ENCODE peak calls at places on chromosomes 13 and 19, in seven cellular contexts. K is astrocyte of the cerebellum; T is B cell; J is thoracic aorta; R is cardiac muscle cell; S is CD4-positive, alpha-beta T cell; H is HL-60. V is an unnamed sample.

GRCh38 chr19:1354496-1355257 is 29.0 kb upstream of the NDUFS7 start:
- DNase-seq in K (peak), T (peak), J (peak), R (peak), S (peak), H (peak), V (peak)

GRCh38 chr13:78420814-78421213 is 182.5 kb downstream of the POU4F1 start:
- DNase-seq in K (no peak), T (no peak), J (no peak), R (no peak), S (no peak), H (no peak), V (peak)

GRCh38 chr13:92573467-92574057 is 653.0 kb upstream of the GPC6 start:
- DNase-seq in K (peak), T (no peak), J (no peak), R (peak), S (no peak), H (peak), V (peak)

GRCh38 chr13:84606616-84607015 is 724.3 kb upstream of the SLITRK1 start:
- DNase-seq in K (no peak), T (no peak), J (no peak), R (no peak), S (no peak), H (no peak), V (no peak)

GRCh38 chr19:51121257-51121656 is 3.4 kb upstream of the SIGLEC9 start:
- DNase-seq in K (no peak), T (no peak), J (no peak), R (no peak), S (no peak), H (peak), V (no peak)

GRCh38 chr19:14566712-14567077 is 5.2 kb downstream of the NDUFB7 start:
- DNase-seq in K (no peak), T (no peak), J (no peak), R (no peak), S (no peak), H (no peak), V (no peak)

GRCh38 chr19:37931941-37932655 is 25.1 kb downstream of the SIPA1L3 start:
- DNase-seq in K (peak), T (peak), J (peak), R (peak), S (no peak), H (peak), V (no peak)

GRCh38 chr19:57886046-57886445 is 2.8 kb downstream of the ZNF814 start:
- DNase-seq in K (no peak), T (no peak), J (no peak), R (peak), S (no peak), H (no peak), V (no peak)

GRCh38 chr19:58569191-58569942 is 3.8 kb downstream of the MZF1 start:
- DNase-seq in K (no peak), T (no peak), J (no peak), R (no peak), S (no peak), H (no peak), V (no peak)

GRCh38 chr19:58575183-58576041 is 2.3 kb upstream of the MZF1 start:
- DNase-seq in K (peak), T (peak), J (peak), R (peak), S (peak), H (peak), V (peak)

GRCh38 chr19:13639342-13639929 is 124.9 kb upstream of the MRI1 start:
- DNase-seq in K (no peak), T (no peak), J (no peak), R (no peak), S (no peak), H (no peak), V (no peak)

GRCh38 chr19:48964205-48965032 is 690 bp upstream of the FTL start:
- DNase-seq in K (no peak), T (no peak), J (no peak), R (peak), S (no peak), H (peak), V (no peak)

GRCh38 chr19:33297401-33298145 is 4.8 kb downstream of the CEBPA start:
- DNase-seq in K (no peak), T (no peak), J (no peak), R (no peak), S (no peak), H (peak), V (no peak)

GRCh38 chr13:23842406-23842805 is 46.8 kb downstream of the MIPEP start:
- DNase-seq in K (no peak), T (no peak), J (no peak), R (peak), S (no peak), H (no peak), V (no peak)

GRCh38 chr13:82654851-82655517 is 1227.3 kb downstream of the SLITRK1 start:
- DNase-seq in K (peak), T (no peak), J (peak), R (no peak), S (no peak), H (no peak), V (no peak)

GRCh38 chr13:25037057-25037813 is 58.7 kb upstream of the PABPC3 start:
- DNase-seq in K (peak), T (peak), J (no peak), R (peak), S (no peak), H (peak), V (peak)

GRCh38 chr19:35958660-35959039 is 22.5 kb downstream of the LRFN3 start:
- DNase-seq in K (no peak), T (no peak), J (no peak), R (no peak), S (no peak), H (no peak), V (no peak)

GRCh38 chr19:843836-844299 is 3.1 kb downstream of the PRTN3 start:
- DNase-seq in K (no peak), T (no peak), J (no peak), R (no peak), S (no peak), H (peak), V (no peak)

GRCh38 chr19:13463296-13463695 is 43.0 kb downstream of the CACNA1A start:
- DNase-seq in K (no peak), T (no peak), J (no peak), R (peak), S (no peak), H (peak), V (peak)

GRCh38 chr13:44347905-44348304 is 25.7 kb upstream of the SERP2 start:
- DNase-seq in K (no peak), T (no peak), J (no peak), R (peak), S (no peak), H (no peak), V (no peak)

GRCh38 chr19:58356236-58356970 is 3.1 kb upstream of the A1BG start:
- DNase-seq in K (no peak), T (peak), J (no peak), R (no peak), S (peak), H (no peak), V (peak)

GRCh38 chr19:31416548-31416947 is 67.3 kb upstream of the TSHZ3 start:
- DNase-seq in K (no peak), T (no peak), J (no peak), R (no peak), S (no peak), H (no peak), V (no peak)

GRCh38 chr19:48819366-48819816 is 8.6 kb upstream of the BCAT2 start:
- DNase-seq in K (no peak), T (no peak), J (peak), R (no peak), S (no peak), H (no peak), V (no peak)

GRCh38 chr19:38788478-38789243 is at the start of gene LGALS7B:
- DNase-seq in K (no peak), T (no peak), J (no peak), R (no peak), S (no peak), H (no peak), V (no peak)

GRCh38 chr19:12891553-12892021 is 627 bp downstream of the GCDH start:
- DNase-seq in K (no peak), T (no peak), J (no peak), R (no peak), S (no peak), H (no peak), V (no peak)

GRCh38 chr13:79781829-79782540 is 301.0 kb downstream of the NDFIP2 start:
- DNase-seq in K (no peak), T (no peak), J (no peak), R (no peak), S (no peak), H (no peak), V (no peak)

GRCh38 chr13:27125357-27126282 is 46.0 kb downstream of the USP12 start:
- DNase-seq in K (no peak), T (no peak), J (no peak), R (peak), S (no peak), H (no peak), V (no peak)

GRCh38 chr19:10095948-10096614 is 6.4 kb downstream of the ANGPTL6 start:
- DNase-seq in K (peak), T (peak), J (no peak), R (peak), S (peak), H (peak), V (peak)

GRCh38 chr19:33239223-33239975 is 13.7 kb upstream of the SLC7A10 start:
- DNase-seq in K (no peak), T (no peak), J (no peak), R (no peak), S (no peak), H (no peak), V (no peak)

GRCh38 chr19:6739884-6740588 is 556 bp downstream of the TRIP10 start:
- DNase-seq in K (no peak), T (peak), J (no peak), R (peak), S (no peak), H (no peak), V (peak)

GRCh38 chr13:98459171-98459681 is 117.7 kb downstream of the STK24 start:
- DNase-seq in K (no peak), T (no peak), J (no peak), R (no peak), S (no peak), H (no peak), V (no peak)

GRCh38 chr19:3409346-3410064 is 43.1 kb downstream of the NFIC start:
- DNase-seq in K (no peak), T (no peak), J (no peak), R (peak), S (no peak), H (no peak), V (no peak)
- TF ChIP-seq CTCF in K (no peak), T (no peak), J (no peak), R (no peak), S (no peak), H (no peak), V (no peak)

GRCh38 chr13:31174018-31174417 is 12.3 kb upstream of the HSPH1 start:
- DNase-seq in K (peak), T (no peak), J (no peak), R (no peak), S (no peak), H (no peak), V (no peak)
- TF ChIP-seq CTCF in K (peak), T (no peak), J (no peak), R (peak), S (no peak), H (no peak), V (no peak)

DNA sequence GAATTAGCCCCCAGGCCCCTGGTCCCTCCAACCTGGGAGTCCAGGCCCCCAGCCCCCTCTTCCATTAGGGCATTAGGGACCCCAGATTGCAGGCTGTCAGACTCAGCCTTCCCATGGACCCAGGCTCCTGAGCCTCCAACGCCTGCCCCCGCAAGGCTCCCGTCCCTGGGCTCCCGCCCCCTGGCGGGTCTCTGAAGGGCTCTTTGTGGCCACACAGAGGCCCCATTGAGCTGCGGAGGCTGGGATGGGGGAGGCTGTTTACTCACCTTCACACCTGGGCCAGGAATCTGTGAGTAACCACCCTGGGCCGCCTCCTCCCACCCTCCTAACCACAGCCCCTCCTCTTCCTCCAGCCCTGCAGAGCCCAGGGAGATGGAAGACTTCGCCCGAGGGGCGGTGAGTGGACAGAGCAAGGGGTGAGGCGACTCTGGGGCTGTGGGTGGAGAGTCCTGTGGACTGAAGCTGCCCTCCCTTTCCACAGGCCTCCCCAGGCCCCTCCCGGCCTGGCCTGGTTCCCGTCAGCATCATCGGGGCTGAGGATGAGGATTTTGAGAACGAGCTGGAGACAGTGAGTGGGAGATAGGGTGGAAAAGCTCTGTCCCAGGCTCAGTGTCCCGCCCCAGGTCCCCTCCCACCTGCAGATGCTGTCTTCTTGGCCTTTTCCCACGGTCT is 4.9 kb downstream of the ARHGEF1 start:
- DNase-seq in K (peak), T (peak), J (no peak), R (no peak), S (peak), H (no peak), V (peak)
- TF ChIP-seq CTCF in K (peak), T (peak), J (no peak), R (no peak), S (peak), H (no peak), V (peak)

GRCh38 chr19:47792616-47793015 is 11.7 kb downstream of the TPRX1 start:
- DNase-seq in K (no peak), T (no peak), J (no peak), R (no peak), S (no peak), H (no peak), V (no peak)

GRCh38 chr19:47790398-47790814 is 11.9 kb downstream of the SELENOW start:
- DNase-seq in K (peak), T (peak), J (peak), R (peak), S (peak), H (peak), V (peak)

GRCh38 chr19:47796785-47797184 is 7.6 kb downstream of the TPRX1 start:
- DNase-seq in K (no peak), T (no peak), J (no peak), R (no peak), S (no peak), H (no peak), V (no peak)

GRCh38 chr19:47797996-47798903 is 6.1 kb downstream of the TPRX1 start:
- DNase-seq in K (no peak), T (no peak), J (no peak), R (no peak), S (no peak), H (no peak), V (no peak)

GRCh38 chr19:47794526-47794925 is 9.8 kb downstream of the TPRX1 start:
- DNase-seq in K (no peak), T (no peak), J (no peak), R (no peak), S (no peak), H (no peak), V (no peak)
- TF ChIP-seq CTCF in K (no peak), T (no peak), J (no peak), R (no peak), S (no peak), H (no peak), V (peak)

GRCh38 chr13:33119886-33120543 is 103.8 kb downstream of the KL start:
- DNase-seq in K (peak), T (no peak), J (no peak), R (no peak), S (no peak), H (peak), V (no peak)

GRCh38 chr13:33123066-33123940 is 107.1 kb downstream of the KL start:
- DNase-seq in K (no peak), T (no peak), J (no peak), R (peak), S (no peak), H (peak), V (no peak)

GRCh38 chr13:33115274-33115673 is 99.1 kb downstream of the KL start:
- DNase-seq in K (no peak), T (no peak), J (no peak), R (no peak), S (no peak), H (no peak), V (no peak)

GRCh38 chr13:33116321-33117010 is 100.2 kb downstream of the KL start:
- DNase-seq in K (no peak), T (no peak), J (no peak), R (no peak), S (no peak), H (no peak), V (no peak)

DNA sequence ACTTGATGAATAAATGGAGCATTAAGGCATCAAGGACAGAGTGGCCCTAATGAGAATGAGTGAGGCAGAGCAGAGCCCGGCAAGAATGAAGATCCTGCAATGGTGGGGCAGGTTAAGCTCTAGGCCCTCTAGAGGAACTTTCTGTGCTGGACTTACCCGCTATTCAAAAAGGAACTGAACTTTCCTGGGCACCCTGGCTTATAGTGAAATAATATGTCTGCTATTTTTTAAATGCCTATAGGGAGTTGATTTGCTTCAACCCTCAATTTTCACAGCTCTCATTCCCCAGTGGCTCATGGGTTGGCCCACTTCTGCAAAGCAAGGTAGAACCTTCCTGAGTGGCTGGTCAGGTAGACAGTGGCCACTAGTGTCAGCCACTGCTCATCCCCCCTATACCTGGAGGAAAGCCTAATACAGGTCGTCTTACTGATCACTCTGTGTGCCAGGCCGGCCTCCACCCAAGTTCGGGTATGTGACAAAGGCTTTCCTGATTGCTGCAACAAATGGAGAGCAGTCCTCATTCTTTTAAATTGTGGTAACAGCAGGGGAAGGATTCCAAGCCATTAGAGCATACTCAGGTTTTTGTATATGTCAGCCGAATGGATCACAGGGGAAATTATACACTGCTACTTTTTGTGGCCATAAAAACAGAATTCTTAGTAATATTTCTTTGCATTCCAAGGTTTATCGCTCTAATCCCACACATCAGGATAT is 103.0 kb downstream of the KL start:
- DNase-seq in K (peak), T (no peak), J (no peak), R (no peak), S (no peak), H (no peak), V (no peak)
- TF ChIP-seq CTCF in K (no peak), T (no peak), J (no peak), R (no peak), S (no peak), H (no peak), V (no peak)

DNA sequence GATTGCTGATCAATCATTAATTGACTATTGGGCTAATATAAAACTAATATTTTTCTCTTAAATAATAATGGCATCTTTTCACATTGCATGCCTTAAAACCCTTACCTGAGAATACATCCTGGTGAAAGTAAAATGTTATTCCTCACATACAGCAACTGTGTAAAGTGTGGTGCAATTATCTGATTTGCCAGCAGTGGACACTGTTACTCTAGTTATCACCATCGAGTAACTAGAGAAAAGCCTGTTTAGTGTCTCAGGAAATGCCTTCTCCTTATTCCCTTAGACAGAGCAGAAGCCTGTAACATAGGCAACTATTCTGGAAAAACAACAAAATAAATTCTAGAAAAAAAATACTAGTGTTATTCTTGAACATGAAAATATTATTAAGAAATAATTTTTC is 459.8 kb downstream of the FGF14 start:
- DNase-seq in K (peak), T (no peak), J (no peak), R (peak), S (no peak), H (no peak), V (no peak)
- TF ChIP-seq CTCF in K (peak), T (no peak), J (peak), R (peak), S (no peak), H (peak), V (peak)

DNA sequence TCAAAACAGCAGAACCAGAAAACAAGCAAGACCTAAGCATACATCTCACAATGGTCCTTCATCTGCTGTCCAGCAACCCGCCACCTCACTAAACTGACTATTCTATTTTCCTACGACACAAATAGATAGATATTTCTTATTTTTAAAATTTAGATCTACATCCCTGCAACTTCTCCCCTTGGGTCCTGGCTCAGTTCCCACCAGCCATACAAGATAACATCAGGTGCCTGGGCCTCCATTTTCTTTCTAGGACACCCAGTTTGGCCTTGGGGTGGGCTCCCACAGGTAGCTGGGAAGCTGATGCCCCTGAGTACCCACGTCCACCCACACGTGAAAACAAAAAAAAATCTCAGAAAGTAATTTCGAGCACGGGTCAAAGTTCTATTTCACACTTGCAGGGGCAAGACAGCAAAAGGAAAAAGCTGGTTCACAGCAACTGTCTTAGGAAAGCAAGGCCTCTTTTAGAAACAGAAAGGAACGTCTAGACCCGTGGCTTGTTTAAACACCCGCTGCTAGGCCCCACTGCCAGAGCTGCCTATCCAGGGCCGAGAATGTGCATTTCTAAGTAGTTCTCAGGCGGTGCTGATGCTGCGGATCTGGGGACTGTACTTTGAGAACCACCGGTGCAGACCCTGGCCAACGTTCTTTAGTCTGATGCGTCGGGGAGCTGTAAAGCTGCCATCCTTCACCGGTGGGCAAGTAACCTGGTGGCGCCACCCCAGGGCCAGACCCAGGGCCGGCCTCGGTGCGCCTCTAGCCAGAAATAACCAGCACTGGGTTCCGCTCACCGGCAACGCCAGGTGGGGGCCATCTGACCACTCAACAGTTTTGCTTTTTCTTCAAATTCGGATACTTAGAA is 47.3 kb downstream of the TGDS start:
- DNase-seq in K (peak), T (no peak), J (peak), R (peak), S (peak), H (peak), V (peak)
- TF ChIP-seq CTCF in K (no peak), T (peak), J (peak), R (peak), S (no peak), H (no peak), V (peak)